ENCODE peak calls at places on chromosome 1, in seven cellular contexts. M, H, I, F, B, S and W are unnamed samples.

GRCh38 chr1:114986286-114986685 is 43.3 kb upstream of the TSHB start:
- DNase-seq in M (no peak), H (no peak), I (no peak), F (no peak), B (no peak), S (no peak), W (no peak)

GRCh38 chr1:152451254-152451653 is 37.2 kb upstream of the CRNN start:
- DNase-seq in M (peak), H (peak), I (no peak), F (no peak), B (no peak), S (no peak), W (no peak)

GRCh38 chr1:172914517-172915144 is 136.1 kb downstream of the TNFSF18 start:
- DNase-seq in M (no peak), H (no peak), I (no peak), F (no peak), B (no peak), S (no peak), W (no peak)

GRCh38 chr1:29513357-29513756 is 277.0 kb downstream of the PTPRU start:
- DNase-seq in M (peak), H (peak), I (peak), F (peak), B (peak), S (peak), W (peak)

GRCh38 chr1:30473920-30474817 is 249.2 kb downstream of the MATN1 start:
- DNase-seq in M (no peak), H (no peak), I (no peak), F (no peak), B (no peak), S (no peak), W (no peak)

GRCh38 chr1:10745886-10746455 is 50.5 kb downstream of the CASZ1 start:
- DNase-seq in M (no peak), H (no peak), I (no peak), F (no peak), B (no peak), S (no peak), W (no peak)

GRCh38 chr1:96306809-96307208 is 414.8 kb upstream of the PTBP2 start:
- DNase-seq in M (no peak), H (no peak), I (no peak), F (no peak), B (no peak), S (no peak), W (no peak)

GRCh38 chr1:197441990-197442389 is 173.9 kb downstream of the CRB1 start:
- DNase-seq in M (peak), H (peak), I (no peak), F (no peak), B (no peak), S (peak), W (no peak)

GRCh38 chr1:170594227-170594626 is 62.3 kb downstream of the GORAB start:
- DNase-seq in M (no peak), H (no peak), I (no peak), F (no peak), B (no peak), S (no peak), W (no peak)

GRCh38 chr1:205435904-205436573 is 14.2 kb upstream of the LEMD1 start:
- DNase-seq in M (no peak), H (no peak), I (no peak), F (no peak), B (no peak), S (no peak), W (no peak)

GRCh38 chr1:39955547-39956539 is 898 bp downstream of the MFSD2A start:
- DNase-seq in M (no peak), H (no peak), I (peak), F (peak), B (peak), S (no peak), W (peak)

GRCh38 chr1:79603862-79604261 is 597.3 kb upstream of the ADGRL4 start:
- DNase-seq in M (no peak), H (no peak), I (no peak), F (no peak), B (no peak), S (no peak), W (no peak)

GRCh38 chr1:6466023-6466422 is at the start of gene TNFRSF25:
- DNase-seq in M (no peak), H (no peak), I (no peak), F (no peak), B (no peak), S (no peak), W (no peak)

GRCh38 chr1:51044199-51044598 is 57.8 kb upstream of the C1orf185 start:
- DNase-seq in M (no peak), H (no peak), I (no peak), F (no peak), B (no peak), S (no peak), W (no peak)

DNA sequence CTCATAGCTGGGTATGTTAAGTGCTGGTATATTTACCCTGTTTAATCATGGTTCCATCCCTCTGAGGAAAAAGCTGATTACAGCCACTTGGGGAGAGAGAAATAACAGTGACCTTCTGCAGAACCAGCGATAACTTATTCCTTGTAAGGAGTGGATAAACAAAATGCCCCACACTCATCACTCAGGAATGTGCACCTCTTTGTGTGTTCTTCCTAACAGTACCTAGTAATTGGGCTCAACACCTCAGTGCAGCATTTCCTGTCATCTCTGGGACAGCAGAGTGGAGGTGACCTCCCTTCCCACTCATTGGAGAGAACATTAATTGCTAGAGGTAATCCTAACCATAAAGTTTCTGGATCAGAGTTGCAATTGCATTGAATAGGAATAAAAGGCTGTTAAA is 112.5 kb upstream of the F3 start:
- DNase-seq in M (no peak), H (peak), I (no peak), F (no peak), B (peak), S (no peak), W (peak)
- TF ChIP-seq JUND in M (no peak), H (no peak), I (no peak), F (no peak), B (peak), S (no peak), W (no peak)

GRCh38 chr1:37858931-37859506 is 373 bp downstream of the MTF1 start:
- DNase-seq in M (no peak), H (no peak), I (no peak), F (no peak), B (no peak), S (no peak), W (no peak)
- TF ChIP-seq JUND in M (no peak), H (no peak), I (no peak), F (no peak), B (no peak), S (no peak), W (no peak)

GRCh38 chr1:239979469-239979868 is 112.2 kb upstream of the FMN2 start:
- DNase-seq in M (no peak), H (no peak), I (no peak), F (no peak), B (no peak), S (no peak), W (no peak)

GRCh38 chr1:239987103-239987745 is 104.5 kb upstream of the FMN2 start:
- DNase-seq in M (peak), H (peak), I (no peak), F (no peak), B (peak), S (no peak), W (no peak)

GRCh38 chr1:239982762-239983161 is 108.9 kb upstream of the FMN2 start:
- DNase-seq in M (no peak), H (no peak), I (no peak), F (no peak), B (no peak), S (no peak), W (no peak)

GRCh38 chr1:239989990-239990389 is 101.7 kb upstream of the FMN2 start:
- DNase-seq in M (no peak), H (no peak), I (no peak), F (no peak), B (no peak), S (no peak), W (no peak)

GRCh38 chr1:239985044-239985443 is 106.6 kb upstream of the FMN2 start:
- DNase-seq in M (no peak), H (no peak), I (no peak), F (no peak), B (no peak), S (no peak), W (no peak)
- TF ChIP-seq JUND in M (no peak), H (no peak), I (no peak), F (no peak), B (no peak), S (no peak), W (no peak)

GRCh38 chr1:224172229-224172628 is 10.8 kb upstream of the DEGS1 start:
- DNase-seq in M (no peak), H (no peak), I (no peak), F (no peak), B (no peak), S (no peak), W (no peak)

GRCh38 chr1:224173523-224173922 is 9.5 kb upstream of the DEGS1 start:
- DNase-seq in M (no peak), H (no peak), I (no peak), F (no peak), B (no peak), S (no peak), W (no peak)

GRCh38 chr1:224170748-224171478 is 12.1 kb upstream of the DEGS1 start:
- DNase-seq in M (peak), H (peak), I (no peak), F (peak), B (no peak), S (no peak), W (peak)

GRCh38 chr1:224169876-224170275 is 13.2 kb upstream of the DEGS1 start:
- DNase-seq in M (no peak), H (no peak), I (no peak), F (no peak), B (no peak), S (no peak), W (no peak)

DNA sequence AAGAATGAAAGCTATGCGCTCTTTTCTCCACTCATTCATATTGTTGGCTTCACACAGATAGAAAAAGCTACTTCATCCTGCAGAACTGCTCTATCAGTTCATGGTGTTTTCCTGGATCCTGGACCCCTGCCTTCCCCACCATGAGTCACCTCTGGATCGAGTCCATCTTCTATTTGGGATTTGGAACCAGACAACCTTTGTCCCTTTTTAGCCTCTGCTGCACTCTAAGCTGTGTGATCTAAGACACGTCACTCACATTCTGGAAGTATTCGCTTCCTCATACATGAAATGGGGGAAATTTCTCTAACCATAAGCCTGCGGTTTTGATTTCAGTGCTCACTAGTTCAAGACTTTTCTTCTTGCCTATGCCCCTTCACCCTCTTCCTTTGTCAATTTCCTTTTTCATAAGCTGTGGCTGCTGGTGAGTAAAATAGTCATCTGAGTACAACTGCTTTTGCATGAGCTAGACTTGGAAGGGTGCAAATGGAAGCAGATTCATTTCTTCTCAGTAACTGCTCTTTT is 14.1 kb upstream of the DEGS1 start:
- DNase-seq in M (no peak), H (peak), I (peak), F (no peak), B (no peak), S (no peak), W (no peak)
- TF ChIP-seq JUND in M (no peak), H (no peak), I (no peak), F (peak), B (no peak), S (no peak), W (no peak)

GRCh38 chr1:94070746-94071318 is 50.1 kb downstream of the ABCA4 start:
- DNase-seq in M (no peak), H (no peak), I (no peak), F (peak), B (no peak), S (no peak), W (no peak)

GRCh38 chr1:94067196-94067595 is 53.8 kb downstream of the ABCA4 start:
- DNase-seq in M (no peak), H (no peak), I (no peak), F (no peak), B (no peak), S (no peak), W (no peak)

GRCh38 chr1:94069649-94070285 is 51.2 kb downstream of the ABCA4 start:
- DNase-seq in M (no peak), H (no peak), I (no peak), F (no peak), B (no peak), S (no peak), W (peak)

GRCh38 chr1:94068831-94069648 is 51.9 kb downstream of the ABCA4 start:
- DNase-seq in M (no peak), H (peak), I (no peak), F (no peak), B (no peak), S (no peak), W (peak)

GRCh38 chr1:94068096-94068830 is 52.7 kb downstream of the ABCA4 start:
- DNase-seq in M (no peak), H (peak), I (no peak), F (no peak), B (peak), S (no peak), W (no peak)
- TF ChIP-seq JUND in M (no peak), H (peak), I (no peak), F (no peak), B (peak), S (no peak), W (no peak)

GRCh38 chr1:66542811-66543767 is 9.1 kb downstream of the SGIP1 start:
- DNase-seq in M (no peak), H (peak), I (no peak), F (no peak), B (peak), S (no peak), W (peak)
- TF ChIP-seq JUND in M (no peak), H (peak), I (no peak), F (no peak), B (peak), S (no peak), W (no peak)

GRCh38 chr1:31588751-31589515 is 12.6 kb downstream of the TINAGL1 start:
- DNase-seq in M (peak), H (no peak), I (no peak), F (no peak), B (no peak), S (no peak), W (no peak)
- TF ChIP-seq JUND in M (no peak), H (no peak), I (no peak), F (no peak), B (no peak), S (no peak), W (no peak)

DNA sequence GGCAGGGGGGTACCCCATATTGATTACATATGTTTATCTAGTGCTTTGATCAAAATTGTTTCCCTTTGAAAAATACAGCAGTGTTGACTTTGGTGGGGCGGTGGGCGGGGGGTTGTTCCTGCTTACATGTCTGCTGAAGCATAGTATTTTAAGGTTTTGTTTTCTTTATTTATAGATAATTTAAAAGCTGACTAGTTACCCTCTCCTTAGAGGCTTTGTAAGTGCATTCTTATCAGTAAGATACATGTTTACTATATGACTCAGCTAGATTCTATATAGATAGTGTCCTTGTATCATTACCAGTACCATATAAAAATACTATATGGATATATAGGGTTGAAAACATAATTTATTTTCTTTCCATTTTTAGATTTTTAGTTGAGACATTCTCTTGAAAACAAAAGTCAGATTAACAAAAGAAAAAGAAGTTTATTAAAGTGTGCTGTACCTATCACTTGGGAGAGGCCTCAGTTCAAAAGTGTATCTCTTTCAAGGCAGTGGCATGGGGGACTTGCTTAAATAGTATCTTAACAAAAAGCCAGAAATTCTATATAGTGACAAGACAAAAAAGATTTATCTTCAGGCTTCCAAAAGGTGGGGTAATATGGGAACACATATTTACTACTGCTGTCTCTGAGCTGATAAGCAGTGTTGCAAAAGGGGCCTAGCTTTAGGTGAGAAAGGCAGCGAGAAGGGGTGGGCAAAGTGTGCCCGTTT is 79.0 kb downstream of the HS2ST1 start:
- DNase-seq in M (peak), H (peak), I (no peak), F (no peak), B (no peak), S (no peak), W (no peak)
- TF ChIP-seq JUND in M (peak), H (no peak), I (no peak), F (peak), B (no peak), S (no peak), W (peak)

DNA sequence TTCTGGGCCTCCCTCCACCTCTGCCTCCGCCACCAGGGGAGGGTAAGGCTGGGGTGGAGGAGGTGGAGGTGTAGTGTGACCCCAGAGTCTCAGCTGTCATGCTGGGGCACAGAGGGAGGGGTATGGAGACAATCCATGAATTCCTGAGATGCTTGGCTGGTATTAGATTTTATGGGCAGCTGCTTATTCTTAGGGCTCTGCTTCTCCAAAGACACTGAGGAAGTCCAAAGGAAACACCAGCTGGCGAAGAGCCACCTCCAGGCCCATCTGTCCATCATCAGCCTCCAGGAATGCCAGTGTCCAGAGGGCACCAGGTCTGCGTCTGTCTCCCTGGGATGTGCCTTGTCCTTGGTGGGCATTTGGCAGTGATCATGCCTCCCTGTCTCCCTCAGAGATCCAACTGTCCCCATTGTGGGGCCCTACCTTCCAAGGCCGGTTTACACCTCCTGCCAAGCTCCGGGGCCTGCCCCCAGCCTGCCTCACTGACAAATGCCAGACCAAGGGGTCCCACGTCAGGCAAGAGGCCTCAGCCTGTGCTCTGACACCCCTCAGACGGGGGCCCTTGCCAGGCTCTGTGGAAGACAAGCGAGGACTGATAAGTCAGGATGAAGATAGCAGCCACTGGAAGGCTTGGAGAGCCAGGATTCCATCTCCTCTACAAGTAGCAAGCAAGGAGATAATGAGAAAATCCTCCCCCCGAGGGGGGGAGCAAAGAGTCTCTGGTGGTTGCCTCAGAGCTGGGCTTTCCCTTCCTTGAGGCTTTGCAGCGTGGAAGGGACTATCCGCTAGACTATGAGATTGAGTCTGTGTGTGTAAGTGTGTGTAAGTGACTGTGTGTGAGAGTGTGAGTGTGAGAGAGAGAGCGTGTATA is 1.6 kb downstream of the TNNI1 start:
- DNase-seq in M (no peak), H (no peak), I (no peak), F (no peak), B (no peak), S (no peak), W (no peak)
- TF ChIP-seq JUND in M (no peak), H (no peak), I (no peak), F (no peak), B (no peak), S (no peak), W (no peak)